ENCODE peak calls at places on chromosomes 3 and 15, in five cellular contexts. One of them, this sample, is unnamed.

GRCh38 chr3:14767706-14768105 is 51.1 kb upstream of the FGD5 start:
- DNase-seq in mucosa of descending colon: no peak
- DNase-seq in GM23248: no peak
- DNase-seq in naive thymus-derived CD4-positive, alpha-beta T cell: no peak
- DNase-seq in body of pancreas: no peak
- DNase-seq in this sample: no peak

GRCh38 chr3:55091381-55092225 is 163.7 kb upstream of the LRTM1 start:
- DNase-seq in body of pancreas: no peak
- DNase-seq in GM23248: peak; percentile 8
- DNase-seq in mucosa of descending colon: no peak
- DNase-seq in naive thymus-derived CD4-positive, alpha-beta T cell: no peak
- DNase-seq in this sample: no peak

GRCh38 chr3:81927811-81928210 is 166.4 kb upstream of the GBE1 start:
- DNase-seq in naive thymus-derived CD4-positive, alpha-beta T cell: no peak
- DNase-seq in body of pancreas: no peak
- DNase-seq in GM23248: no peak
- DNase-seq in mucosa of descending colon: no peak
- DNase-seq in this sample: no peak

GRCh38 chr15:73826711-73827243 is 46.6 kb upstream of the TBC1D21 start:
- DNase-seq in mucosa of descending colon: no peak
- DNase-seq in body of pancreas: no peak
- DNase-seq in naive thymus-derived CD4-positive, alpha-beta T cell: no peak
- DNase-seq in GM23248: no peak
- DNase-seq in this sample: no peak

GRCh38 chr3:66797916-66798560 is 200.1 kb upstream of the KBTBD8 start:
- DNase-seq in GM23248: peak; percentile 81
- DNase-seq in mucosa of descending colon: no peak
- DNase-seq in body of pancreas: peak; percentile 13
- DNase-seq in naive thymus-derived CD4-positive, alpha-beta T cell: no peak
- DNase-seq in this sample: no peak

GRCh38 chr3:12158387-12159226 is at the start of gene TIMP4:
- DNase-seq in body of pancreas: peak; percentile 28
- DNase-seq in mucosa of descending colon: peak; percentile 68
- DNase-seq in naive thymus-derived CD4-positive, alpha-beta T cell: no peak
- DNase-seq in GM23248: peak; percentile 68
- DNase-seq in this sample: no peak

GRCh38 chr3:66583646-66584045 is 82.8 kb upstream of the LRIG1 start:
- DNase-seq in naive thymus-derived CD4-positive, alpha-beta T cell: no peak
- DNase-seq in mucosa of descending colon: no peak
- DNase-seq in body of pancreas: no peak
- DNase-seq in GM23248: no peak
- DNase-seq in this sample: no peak

GRCh38 chr3:187914231-187914630 is 169.0 kb upstream of the BCL6 start:
- DNase-seq in naive thymus-derived CD4-positive, alpha-beta T cell: no peak
- DNase-seq in GM23248: no peak
- DNase-seq in mucosa of descending colon: no peak
- DNase-seq in body of pancreas: no peak
- DNase-seq in this sample: no peak

GRCh38 chr3:148962513-148962912 is 28.8 kb upstream of the GYG1 start:
- DNase-seq in GM23248: peak; percentile 81
- DNase-seq in body of pancreas: no peak
- DNase-seq in naive thymus-derived CD4-positive, alpha-beta T cell: no peak
- DNase-seq in mucosa of descending colon: no peak
- DNase-seq in this sample: no peak

GRCh38 chr15:57158997-57159668 is 217.2 kb upstream of the CGNL1 start:
- DNase-seq in naive thymus-derived CD4-positive, alpha-beta T cell: no peak
- DNase-seq in GM23248: no peak
- DNase-seq in body of pancreas: no peak
- DNase-seq in mucosa of descending colon: no peak
- DNase-seq in this sample: no peak

GRCh38 chr15:62591842-62592838 is 427.1 kb upstream of the C2CD4B start:
- DNase-seq in body of pancreas: no peak
- DNase-seq in mucosa of descending colon: no peak
- DNase-seq in naive thymus-derived CD4-positive, alpha-beta T cell: no peak
- DNase-seq in GM23248: peak; percentile 47
- DNase-seq in this sample: no peak

GRCh38 chr3:114498779-114499370 is 205.0 kb downstream of the TIGIT start:
- DNase-seq in naive thymus-derived CD4-positive, alpha-beta T cell: no peak
- DNase-seq in body of pancreas: no peak
- DNase-seq in GM23248: peak; percentile 87
- DNase-seq in mucosa of descending colon: no peak
- DNase-seq in this sample: no peak

GRCh38 chr15:39582286-39582976 is 1.6 kb downstream of the THBS1 start:
- DNase-seq in naive thymus-derived CD4-positive, alpha-beta T cell: no peak
- DNase-seq in GM23248: peak; percentile 91
- DNase-seq in body of pancreas: peak; percentile 53
- DNase-seq in mucosa of descending colon: peak; percentile 65
- DNase-seq in this sample: no peak
- H3K36me3 ChIP-seq in naive thymus-derived CD4-positive, alpha-beta T cell: no peaks in the 10 kb centered on the region
- H3K36me3 ChIP-seq in GM23248: peaks cover 46% of the 10 kb centered on the region
- H3K36me3 ChIP-seq in body of pancreas: peaks cover 12% of the 10 kb centered on the region
- H3K36me3 ChIP-seq in mucosa of descending colon: no peaks in the 10 kb centered on the region
- H3K36me3 ChIP-seq in this sample: no peaks in the 10 kb centered on the region

DNA sequence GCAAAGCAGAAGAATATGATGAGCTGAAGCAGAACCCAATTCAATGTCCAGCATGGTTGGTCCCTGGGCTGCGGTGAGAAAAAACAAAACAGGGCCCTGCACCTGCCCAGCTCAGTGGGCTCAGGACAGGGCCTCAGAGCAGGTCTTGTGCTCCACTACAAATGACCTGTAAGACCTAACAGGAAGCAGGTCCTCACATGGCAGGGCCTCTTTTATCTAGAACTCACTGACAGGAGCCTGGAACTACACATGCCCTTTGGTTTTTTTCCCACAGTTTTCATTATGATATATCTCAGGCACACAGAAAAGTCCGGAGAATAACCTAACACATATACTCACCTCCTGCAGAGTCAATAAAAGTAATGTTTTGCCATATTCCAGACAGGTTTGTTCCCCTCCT is 38.4 kb downstream of the CCDC12 start:
- DNase-seq in naive thymus-derived CD4-positive, alpha-beta T cell: no peak
- DNase-seq in mucosa of descending colon: no peak
- DNase-seq in body of pancreas: peak; percentile 56
- DNase-seq in GM23248: no peak
- DNase-seq in this sample: no peak
- H3K36me3 ChIP-seq in naive thymus-derived CD4-positive, alpha-beta T cell: peaks cover 77% of the 10 kb centered on the region
- H3K36me3 ChIP-seq in mucosa of descending colon: no peaks in the 10 kb centered on the region
- H3K36me3 ChIP-seq in body of pancreas: no peaks in the 10 kb centered on the region
- H3K36me3 ChIP-seq in GM23248: no peaks in the 10 kb centered on the region
- H3K36me3 ChIP-seq in this sample: no peaks in the 10 kb centered on the region

DNA sequence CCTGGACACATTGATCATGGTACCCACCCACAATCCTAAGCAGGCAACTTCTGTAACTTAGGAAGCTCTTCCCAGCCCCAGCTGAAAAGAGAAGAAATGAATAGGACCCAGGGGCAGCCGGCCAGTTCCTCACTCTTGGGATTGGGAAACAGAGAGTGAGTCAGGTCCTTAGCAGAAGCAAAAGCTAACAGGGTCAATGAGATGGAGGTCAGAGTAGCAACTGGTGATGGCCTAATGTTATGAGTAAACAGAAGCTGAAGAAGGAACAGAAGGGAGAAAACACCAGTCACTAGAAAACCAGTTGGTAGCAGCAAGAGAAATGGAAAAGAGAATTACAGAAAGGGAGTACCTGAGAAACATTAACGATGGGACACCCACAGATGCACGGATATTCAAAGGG is 20.0 kb downstream of the RIOX2 start:
- DNase-seq in naive thymus-derived CD4-positive, alpha-beta T cell: no peak
- DNase-seq in body of pancreas: no peak
- DNase-seq in mucosa of descending colon: no peak
- DNase-seq in GM23248: peak; percentile 83
- DNase-seq in this sample: no peak
- H3K36me3 ChIP-seq in naive thymus-derived CD4-positive, alpha-beta T cell: peaks cover 84% of the 10 kb centered on the region
- H3K36me3 ChIP-seq in body of pancreas: peaks cover 25% of the 10 kb centered on the region
- H3K36me3 ChIP-seq in mucosa of descending colon: no peaks in the 10 kb centered on the region
- H3K36me3 ChIP-seq in GM23248: peaks cover 35% of the 10 kb centered on the region
- H3K36me3 ChIP-seq in this sample: peaks cover 16% of the 10 kb centered on the region

DNA sequence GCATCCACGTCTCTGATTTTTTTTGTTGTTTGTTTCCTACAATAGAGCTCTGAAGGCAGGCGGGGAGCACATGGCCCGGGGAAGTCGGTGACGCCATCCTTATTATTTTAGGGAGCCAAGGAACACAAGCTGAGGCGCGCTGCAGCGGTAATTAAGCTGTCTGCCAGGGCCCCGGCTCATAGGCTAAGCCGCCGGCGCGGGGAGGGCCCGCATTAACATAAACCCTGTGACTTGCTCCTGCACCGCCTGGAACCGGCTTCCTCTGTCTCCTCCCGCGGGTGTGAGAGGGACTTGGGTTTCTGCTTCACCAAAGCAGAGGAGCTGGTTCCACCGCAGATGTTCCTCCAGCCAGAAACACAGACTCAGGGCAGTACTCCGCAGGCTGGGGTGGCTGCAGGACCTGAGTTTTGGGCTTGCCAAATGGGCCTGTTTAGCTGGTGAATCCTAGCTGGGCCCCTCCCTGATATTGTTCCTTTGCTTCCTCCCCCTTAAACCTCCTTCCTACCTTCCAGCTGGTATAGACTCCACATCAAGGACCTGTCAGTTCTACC is 25.3 kb downstream of the ANP32A start:
- DNase-seq in body of pancreas: peak; percentile 72
- DNase-seq in GM23248: peak; percentile 94
- DNase-seq in mucosa of descending colon: peak; percentile 93
- DNase-seq in naive thymus-derived CD4-positive, alpha-beta T cell: peak; percentile 72
- DNase-seq in this sample: no peak
- H3K36me3 ChIP-seq in body of pancreas: no peaks in the 10 kb centered on the region
- H3K36me3 ChIP-seq in GM23248: no peaks in the 10 kb centered on the region
- H3K36me3 ChIP-seq in mucosa of descending colon: no peaks in the 10 kb centered on the region
- H3K36me3 ChIP-seq in naive thymus-derived CD4-positive, alpha-beta T cell: no peaks in the 10 kb centered on the region
- H3K36me3 ChIP-seq in this sample: peaks cover 45% of the 10 kb centered on the region

GRCh38 chr15:60890361-60890991 is 338.6 kb downstream of the RORA start:
- DNase-seq in GM23248: no peak
- DNase-seq in naive thymus-derived CD4-positive, alpha-beta T cell: no peak
- DNase-seq in mucosa of descending colon: no peak
- DNase-seq in body of pancreas: no peak
- DNase-seq in this sample: no peak
- H3K36me3 ChIP-seq in GM23248: no peaks in the 10 kb centered on the region
- H3K36me3 ChIP-seq in naive thymus-derived CD4-positive, alpha-beta T cell: no peaks in the 10 kb centered on the region
- H3K36me3 ChIP-seq in mucosa of descending colon: no peaks in the 10 kb centered on the region
- H3K36me3 ChIP-seq in body of pancreas: no peaks in the 10 kb centered on the region
- H3K36me3 ChIP-seq in this sample: no peaks in the 10 kb centered on the region